ENCODE peak calls at places on chromosome 18, in nine cellular contexts. L, J, K, O, B, P, F, M and C are unnamed samples. For H4K20me1, the result is how much of the 10 kb centered on the place peaks cover.

GRCh38 chr18:77522031-77522675 is 272.5 kb downstream of the GALR1 start:
- DNase-seq in L (no peak), J (no peak), K (no peak), O (no peak), B (no peak), P (no peak), F (no peak), M (no peak), C (no peak)

GRCh38 chr18:51236225-51236624 is 38.7 kb upstream of the MEX3C start:
- DNase-seq in L (no peak), J (no peak), K (peak), O (no peak), B (no peak), P (peak), F (peak), M (no peak), C (peak)

GRCh38 chr18:49368161-49368875 is 92.1 kb downstream of the DYM start:
- DNase-seq in L (no peak), J (no peak), K (no peak), O (peak), B (no peak), P (no peak), F (no peak), M (no peak), C (no peak)

GRCh38 chr18:63292844-63293683 is 26.5 kb downstream of the BCL2 start:
- DNase-seq in L (no peak), J (no peak), K (no peak), O (no peak), B (no peak), P (no peak), F (no peak), M (no peak), C (no peak)

GRCh38 chr18:44807766-44808165 is 127.1 kb downstream of the SETBP1 start:
- DNase-seq in L (no peak), J (no peak), K (no peak), O (no peak), B (no peak), P (no peak), F (no peak), M (no peak), C (peak)

GRCh38 chr18:23038712-23039111 is 96.6 kb upstream of the CABLES1 start:
- DNase-seq in L (no peak), J (no peak), K (peak), O (no peak), B (no peak), P (peak), F (no peak), M (no peak), C (peak)

GRCh38 chr18:24322594-24323136 is 75.0 kb downstream of the OSBPL1A start:
- DNase-seq in L (no peak), J (no peak), K (peak), O (no peak), B (no peak), P (peak), F (no peak), M (no peak), C (no peak)

GRCh38 chr18:48504819-48505218 is 34.0 kb upstream of the CTIF start:
- DNase-seq in L (no peak), J (no peak), K (no peak), O (no peak), B (no peak), P (no peak), F (no peak), M (no peak), C (no peak)

GRCh38 chr18:62784338-62784965 is 69.1 kb downstream of the PHLPP1 start:
- DNase-seq in L (no peak), J (no peak), K (no peak), O (no peak), B (no peak), P (no peak), F (no peak), M (no peak), C (no peak)

GRCh38 chr18:57833441-57834101 is 30.5 kb upstream of the ATP8B1 start:
- DNase-seq in L (peak), J (peak), K (peak), O (peak), B (no peak), P (peak), F (no peak), M (no peak), C (peak)

GRCh38 chr18:33269223-33269622 is 171.3 kb downstream of the CCDC178 start:
- DNase-seq in L (no peak), J (no peak), K (no peak), O (peak), B (no peak), P (no peak), F (no peak), M (no peak), C (no peak)

GRCh38 chr18:50285631-50286321 is 1.7 kb downstream of the CXXC1 start:
- DNase-seq in L (no peak), J (no peak), K (no peak), O (no peak), B (no peak), P (no peak), F (no peak), M (no peak), C (no peak)

GRCh38 chr18:36758001-36758400 is 70.8 kb downstream of the TPGS2 start:
- DNase-seq in L (no peak), J (no peak), K (no peak), O (no peak), B (no peak), P (peak), F (no peak), M (no peak), C (no peak)

GRCh38 chr18:36757081-36757480 is 71.7 kb downstream of the TPGS2 start:
- DNase-seq in L (peak), J (peak), K (peak), O (peak), B (peak), P (peak), F (peak), M (peak), C (peak)

GRCh38 chr18:36758623-36759022 is 70.2 kb downstream of the TPGS2 start:
- DNase-seq in L (no peak), J (no peak), K (no peak), O (no peak), B (no peak), P (no peak), F (no peak), M (no peak), C (no peak)

GRCh38 chr18:36759167-36759776 is 69.5 kb downstream of the TPGS2 start:
- DNase-seq in L (no peak), J (no peak), K (no peak), O (no peak), B (no peak), P (no peak), F (no peak), M (no peak), C (no peak)

DNA sequence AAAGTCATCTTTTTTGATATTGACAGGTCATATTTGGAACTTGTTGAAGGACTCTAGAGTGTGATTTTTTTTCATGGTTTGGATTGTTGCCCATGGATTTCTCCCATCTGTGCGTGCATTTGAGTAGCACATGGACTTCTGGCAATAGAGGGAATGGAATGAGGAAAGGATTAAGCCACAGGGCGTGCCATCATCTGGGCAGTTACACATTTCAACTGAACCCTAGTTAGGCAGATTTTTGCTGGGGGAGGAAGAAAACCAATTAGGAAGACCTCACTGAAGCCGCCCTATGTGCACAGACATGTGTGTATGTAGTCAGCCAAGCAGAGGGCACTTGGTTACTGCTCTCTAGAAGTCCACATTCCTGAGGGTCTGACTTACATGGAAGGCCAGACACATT is 72.5 kb downstream of the TPGS2 start:
- DNase-seq in L (no peak), J (no peak), K (no peak), O (no peak), B (no peak), P (peak), F (no peak), M (no peak), C (no peak)
- TF ChIP-seq EZH2phosphoT487 in L (no peak), J (no peak), K (no peak), O (no peak), B (no peak), P (no peak), F (no peak), M (no peak), C (no peak)

DNA sequence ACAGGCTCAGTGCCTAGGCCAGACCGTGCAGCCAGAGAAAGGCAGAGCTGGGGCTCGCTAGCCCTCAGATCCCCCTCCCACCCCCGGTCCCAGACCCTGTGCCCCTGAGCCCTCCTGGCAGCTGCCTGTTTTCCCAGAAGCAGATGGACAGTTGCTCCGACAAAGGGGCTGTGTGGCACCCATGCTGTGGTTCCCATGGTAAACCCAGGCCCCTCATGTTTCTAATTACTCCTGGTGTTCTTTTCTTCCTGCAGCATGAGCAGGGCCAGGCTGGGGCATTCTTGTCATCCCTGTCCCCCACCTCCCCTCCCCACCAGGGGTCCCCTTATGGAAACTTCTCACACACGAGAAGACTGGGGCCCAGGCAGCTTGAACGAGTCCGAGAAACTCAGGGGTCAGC is 269.6 kb downstream of the HAUS1 start:
- DNase-seq in L (peak), J (no peak), K (no peak), O (peak), B (peak), P (no peak), F (no peak), M (no peak), C (no peak)
- H4K20me1 ChIP-seq in L (half or more), J (under half), K (under half), O (under half), B (under half), P (under half), F (under half), M (under half), C (under half)

GRCh38 chr18:1559563-1559962 is 654.9 kb downstream of the ADCYAP1 start:
- DNase-seq in L (no peak), J (no peak), K (peak), O (peak), B (no peak), P (no peak), F (no peak), M (no peak), C (no peak)
- TF ChIP-seq EZH2phosphoT487 in L (no peak), J (no peak), K (no peak), O (no peak), B (no peak), P (no peak), F (no peak), M (no peak), C (no peak)

GRCh38 chr18:36135264-36135663 is 5.6 kb downstream of the ELP2 start:
- DNase-seq in L (no peak), J (no peak), K (no peak), O (no peak), B (no peak), P (no peak), F (no peak), M (no peak), C (no peak)
- H4K20me1 ChIP-seq in L (half or more), J (under half), K (under half), O (half or more), B (under half), P (under half), F (under half), M (under half), C (under half)

DNA sequence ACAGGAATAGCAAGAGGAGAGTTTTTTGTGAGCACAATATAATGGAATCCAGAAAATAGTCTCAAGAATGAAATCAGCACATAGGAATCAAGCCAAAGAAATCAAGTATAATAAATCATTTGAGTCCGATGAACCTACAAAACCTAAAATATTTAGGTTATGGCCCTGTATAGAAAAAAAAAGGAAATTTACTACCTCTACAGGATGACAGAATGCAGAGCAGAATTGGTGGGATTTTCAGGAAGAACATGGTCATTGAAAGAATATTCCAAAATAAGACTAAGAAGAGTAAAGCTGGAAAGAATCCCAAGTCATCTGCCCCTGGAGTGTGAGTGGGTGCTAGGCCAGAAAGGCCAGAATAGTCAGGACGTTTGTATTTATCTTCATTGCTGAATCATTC is 1041.2 kb upstream of the CDH2 start:
- DNase-seq in L (no peak), J (no peak), K (no peak), O (no peak), B (no peak), P (peak), F (no peak), M (no peak), C (no peak)
- TF ChIP-seq EZH2phosphoT487 in L (no peak), J (no peak), K (no peak), O (no peak), B (no peak), P (no peak), F (no peak), M (no peak), C (no peak)

GRCh38 chr18:55385770-55386169 is 202.2 kb downstream of the TCF4 start:
- DNase-seq in L (no peak), J (no peak), K (no peak), O (no peak), B (no peak), P (no peak), F (no peak), M (no peak), C (no peak)
- H4K20me1 ChIP-seq in L (under half), J (under half), K (under half), O (under half), B (under half), P (under half), F (under half), M (under half), C (under half)